ENCODE peak calls at places on chromosomes 12 and 14, in ten cellular contexts. One of them, this sample, is unnamed.

GRCh38 chr14:101147848-101148247 is 244.3 kb upstream of the RTL1 start:
- DNase-seq in brain microvascular endothelial cell: no peak
- DNase-seq in IMR-90: no peak
- DNase-seq in substantia nigra: no peak
- DNase-seq in lower leg skin: no peak
- DNase-seq in choroid plexus epithelial cell: no peak
- DNase-seq in adrenal gland: no peak
- DNase-seq in smooth muscle cell of the brain vasculature: no peak
- DNase-seq in H4: no peak
- DNase-seq in stimulated activated CD4-positive, alpha-beta T cell treated with anti-CD3 and anti-CD28 coated beads, TNF-alpha, amount 100 ng/mL, for 48 hours: no peak
- DNase-seq in this sample: no peak

GRCh38 chr12:55982319-55982936 is 8.6 kb downstream of the RAB5B start:
- DNase-seq in adrenal gland: no peak
- DNase-seq in brain microvascular endothelial cell: no peak
- DNase-seq in substantia nigra: no peak
- DNase-seq in IMR-90: no peak
- DNase-seq in smooth muscle cell of the brain vasculature: no peak
- DNase-seq in choroid plexus epithelial cell: no peak
- DNase-seq in stimulated activated CD4-positive, alpha-beta T cell treated with anti-CD3 and anti-CD28 coated beads, TNF-alpha, amount 100 ng/mL, for 48 hours: no peak
- DNase-seq in lower leg skin: no peak
- DNase-seq in H4: no peak
- DNase-seq in this sample: no peak

GRCh38 chr14:90870950-90871604 is 54.8 kb upstream of the TTC7B start:
- DNase-seq in choroid plexus epithelial cell: no peak
- DNase-seq in adrenal gland: no peak
- DNase-seq in H4: no peak
- DNase-seq in lower leg skin: no peak
- DNase-seq in brain microvascular endothelial cell: no peak
- DNase-seq in stimulated activated CD4-positive, alpha-beta T cell treated with anti-CD3 and anti-CD28 coated beads, TNF-alpha, amount 100 ng/mL, for 48 hours: no peak
- DNase-seq in substantia nigra: no peak
- DNase-seq in smooth muscle cell of the brain vasculature: no peak
- DNase-seq in IMR-90: peak; percentile 6
- DNase-seq in this sample: no peak

GRCh38 chr12:121295746-121296617 is 527 bp downstream of the CAMKK2 start:
- DNase-seq in smooth muscle cell of the brain vasculature: no peak
- DNase-seq in IMR-90: no peak
- DNase-seq in H4: no peak
- DNase-seq in adrenal gland: peak; percentile 47
- DNase-seq in brain microvascular endothelial cell: no peak
- DNase-seq in lower leg skin: no peak
- DNase-seq in stimulated activated CD4-positive, alpha-beta T cell treated with anti-CD3 and anti-CD28 coated beads, TNF-alpha, amount 100 ng/mL, for 48 hours: no peak
- DNase-seq in substantia nigra: no peak
- DNase-seq in choroid plexus epithelial cell: peak; percentile 13
- DNase-seq in this sample: no peak

GRCh38 chr14:52443506-52443905 is 108.8 kb downstream of the TXNDC16 start:
- DNase-seq in lower leg skin: no peak
- DNase-seq in IMR-90: peak; percentile 30
- DNase-seq in smooth muscle cell of the brain vasculature: no peak
- DNase-seq in stimulated activated CD4-positive, alpha-beta T cell treated with anti-CD3 and anti-CD28 coated beads, TNF-alpha, amount 100 ng/mL, for 48 hours: no peak
- DNase-seq in substantia nigra: no peak
- DNase-seq in adrenal gland: no peak
- DNase-seq in brain microvascular endothelial cell: no peak
- DNase-seq in choroid plexus epithelial cell: no peak
- DNase-seq in H4: no peak
- DNase-seq in this sample: no peak

GRCh38 chr12:79186506-79186905 is 321.9 kb downstream of the SYT1 start:
- DNase-seq in brain microvascular endothelial cell: no peak
- DNase-seq in adrenal gland: no peak
- DNase-seq in smooth muscle cell of the brain vasculature: no peak
- DNase-seq in choroid plexus epithelial cell: no peak
- DNase-seq in substantia nigra: no peak
- DNase-seq in stimulated activated CD4-positive, alpha-beta T cell treated with anti-CD3 and anti-CD28 coated beads, TNF-alpha, amount 100 ng/mL, for 48 hours: no peak
- DNase-seq in H4: no peak
- DNase-seq in lower leg skin: no peak
- DNase-seq in IMR-90: no peak
- DNase-seq in this sample: no peak

GRCh38 chr14:103522649-103523582 is at the start of gene CKB:
- DNase-seq in adrenal gland: peak; percentile 76
- DNase-seq in IMR-90: peak; percentile 45
- DNase-seq in choroid plexus epithelial cell: peak; percentile 63
- DNase-seq in substantia nigra: peak; percentile 80
- DNase-seq in H4: no peak
- DNase-seq in stimulated activated CD4-positive, alpha-beta T cell treated with anti-CD3 and anti-CD28 coated beads, TNF-alpha, amount 100 ng/mL, for 48 hours: no peak
- DNase-seq in brain microvascular endothelial cell: peak; percentile 22
- DNase-seq in smooth muscle cell of the brain vasculature: no peak
- DNase-seq in lower leg skin: no peak
- DNase-seq in this sample: peak; percentile 81

GRCh38 chr12:21819236-21819635 is 44.7 kb upstream of the KCNJ8 start:
- DNase-seq in smooth muscle cell of the brain vasculature: no peak
- DNase-seq in lower leg skin: no peak
- DNase-seq in brain microvascular endothelial cell: peak; percentile 56
- DNase-seq in H4: no peak
- DNase-seq in stimulated activated CD4-positive, alpha-beta T cell treated with anti-CD3 and anti-CD28 coated beads, TNF-alpha, amount 100 ng/mL, for 48 hours: no peak
- DNase-seq in substantia nigra: no peak
- DNase-seq in IMR-90: peak; percentile 63
- DNase-seq in adrenal gland: no peak
- DNase-seq in choroid plexus epithelial cell: peak; percentile 75
- DNase-seq in this sample: no peak

GRCh38 chr12:122422769-122423257 is 344 bp upstream of the CLIP1 start:
- DNase-seq in substantia nigra: no peak
- DNase-seq in H4: no peak
- DNase-seq in IMR-90: peak; percentile 54
- DNase-seq in choroid plexus epithelial cell: peak; percentile 50
- DNase-seq in lower leg skin: no peak
- DNase-seq in brain microvascular endothelial cell: no peak
- DNase-seq in smooth muscle cell of the brain vasculature: no peak
- DNase-seq in adrenal gland: peak; percentile 52
- DNase-seq in stimulated activated CD4-positive, alpha-beta T cell treated with anti-CD3 and anti-CD28 coated beads, TNF-alpha, amount 100 ng/mL, for 48 hours: no peak
- DNase-seq in this sample: peak; percentile 41

GRCh38 chr14:105137481-105138020 is 31.0 kb downstream of the JAG2 start:
- DNase-seq in IMR-90: no peak
- DNase-seq in adrenal gland: no peak
- DNase-seq in stimulated activated CD4-positive, alpha-beta T cell treated with anti-CD3 and anti-CD28 coated beads, TNF-alpha, amount 100 ng/mL, for 48 hours: no peak
- DNase-seq in H4: no peak
- DNase-seq in smooth muscle cell of the brain vasculature: no peak
- DNase-seq in lower leg skin: no peak
- DNase-seq in choroid plexus epithelial cell: no peak
- DNase-seq in brain microvascular endothelial cell: no peak
- DNase-seq in substantia nigra: no peak
- DNase-seq in this sample: no peak

GRCh38 chr12:82730832-82731497 is 44.3 kb downstream of the TMTC2 start:
- DNase-seq in H4: peak; percentile 17
- DNase-seq in lower leg skin: no peak
- DNase-seq in stimulated activated CD4-positive, alpha-beta T cell treated with anti-CD3 and anti-CD28 coated beads, TNF-alpha, amount 100 ng/mL, for 48 hours: no peak
- DNase-seq in brain microvascular endothelial cell: no peak
- DNase-seq in IMR-90: peak; percentile 4
- DNase-seq in substantia nigra: no peak
- DNase-seq in choroid plexus epithelial cell: peak; percentile 52
- DNase-seq in adrenal gland: no peak
- DNase-seq in smooth muscle cell of the brain vasculature: no peak
- DNase-seq in this sample: no peak

GRCh38 chr12:28327722-28328121 is 137.5 kb downstream of the CCDC91 start:
- DNase-seq in stimulated activated CD4-positive, alpha-beta T cell treated with anti-CD3 and anti-CD28 coated beads, TNF-alpha, amount 100 ng/mL, for 48 hours: no peak
- DNase-seq in choroid plexus epithelial cell: no peak
- DNase-seq in brain microvascular endothelial cell: no peak
- DNase-seq in lower leg skin: no peak
- DNase-seq in H4: no peak
- DNase-seq in adrenal gland: no peak
- DNase-seq in smooth muscle cell of the brain vasculature: no peak
- DNase-seq in substantia nigra: no peak
- DNase-seq in IMR-90: no peak
- DNase-seq in this sample: no peak

GRCh38 chr12:132488127-132489077 is 1.5 kb upstream of the FBRSL1 start:
- DNase-seq in H4: no peak
- DNase-seq in lower leg skin: peak; percentile 59
- DNase-seq in brain microvascular endothelial cell: no peak
- DNase-seq in choroid plexus epithelial cell: no peak
- DNase-seq in substantia nigra: no peak
- DNase-seq in smooth muscle cell of the brain vasculature: no peak
- DNase-seq in IMR-90: no peak
- DNase-seq in adrenal gland: no peak
- DNase-seq in stimulated activated CD4-positive, alpha-beta T cell treated with anti-CD3 and anti-CD28 coated beads, TNF-alpha, amount 100 ng/mL, for 48 hours: no peak
- DNase-seq in this sample: no peak

GRCh38 chr12:128388461-128388921 is 121.5 kb downstream of the TMEM132C start:
- DNase-seq in stimulated activated CD4-positive, alpha-beta T cell treated with anti-CD3 and anti-CD28 coated beads, TNF-alpha, amount 100 ng/mL, for 48 hours: no peak
- DNase-seq in brain microvascular endothelial cell: no peak
- DNase-seq in adrenal gland: no peak
- DNase-seq in lower leg skin: peak; percentile 23
- DNase-seq in smooth muscle cell of the brain vasculature: no peak
- DNase-seq in IMR-90: no peak
- DNase-seq in H4: no peak
- DNase-seq in choroid plexus epithelial cell: no peak
- DNase-seq in substantia nigra: no peak
- DNase-seq in this sample: no peak

GRCh38 chr14:45140661-45141187 is 5.0 kb downstream of the FANCM start:
- DNase-seq in stimulated activated CD4-positive, alpha-beta T cell treated with anti-CD3 and anti-CD28 coated beads, TNF-alpha, amount 100 ng/mL, for 48 hours: no peak
- DNase-seq in substantia nigra: no peak
- DNase-seq in lower leg skin: no peak
- DNase-seq in H4: no peak
- DNase-seq in IMR-90: no peak
- DNase-seq in brain microvascular endothelial cell: no peak
- DNase-seq in smooth muscle cell of the brain vasculature: no peak
- DNase-seq in adrenal gland: no peak
- DNase-seq in choroid plexus epithelial cell: no peak
- DNase-seq in this sample: no peak

GRCh38 chr12:64187370-64187769 is 34.7 kb downstream of the KICS2 start:
- DNase-seq in smooth muscle cell of the brain vasculature: no peak
- DNase-seq in lower leg skin: no peak
- DNase-seq in IMR-90: peak; percentile 74
- DNase-seq in brain microvascular endothelial cell: peak; percentile 57
- DNase-seq in stimulated activated CD4-positive, alpha-beta T cell treated with anti-CD3 and anti-CD28 coated beads, TNF-alpha, amount 100 ng/mL, for 48 hours: no peak
- DNase-seq in H4: peak; percentile 59
- DNase-seq in substantia nigra: no peak
- DNase-seq in choroid plexus epithelial cell: peak; percentile 84
- DNase-seq in adrenal gland: no peak
- DNase-seq in this sample: no peak

GRCh38 chr12:108578264-108578663 is 15.9 kb downstream of the ISCU start:
- DNase-seq in substantia nigra: no peak
- DNase-seq in H4: no peak
- DNase-seq in choroid plexus epithelial cell: no peak
- DNase-seq in IMR-90: no peak
- DNase-seq in brain microvascular endothelial cell: no peak
- DNase-seq in stimulated activated CD4-positive, alpha-beta T cell treated with anti-CD3 and anti-CD28 coated beads, TNF-alpha, amount 100 ng/mL, for 48 hours: no peak
- DNase-seq in smooth muscle cell of the brain vasculature: no peak
- DNase-seq in lower leg skin: no peak
- DNase-seq in adrenal gland: no peak
- DNase-seq in this sample: no peak

GRCh38 chr12:114425031-114425626 is 19.2 kb upstream of the TBX5 start:
- DNase-seq in stimulated activated CD4-positive, alpha-beta T cell treated with anti-CD3 and anti-CD28 coated beads, TNF-alpha, amount 100 ng/mL, for 48 hours: no peak
- DNase-seq in lower leg skin: no peak
- DNase-seq in IMR-90: peak; percentile 83
- DNase-seq in choroid plexus epithelial cell: no peak
- DNase-seq in adrenal gland: no peak
- DNase-seq in H4: peak; percentile 18
- DNase-seq in smooth muscle cell of the brain vasculature: no peak
- DNase-seq in brain microvascular endothelial cell: no peak
- DNase-seq in substantia nigra: no peak
- DNase-seq in this sample: no peak

GRCh38 chr14:56294125-56294524 is 175.9 kb downstream of the PELI2 start:
- DNase-seq in H4: peak; percentile 37
- DNase-seq in smooth muscle cell of the brain vasculature: no peak
- DNase-seq in adrenal gland: no peak
- DNase-seq in IMR-90: no peak
- DNase-seq in lower leg skin: no peak
- DNase-seq in stimulated activated CD4-positive, alpha-beta T cell treated with anti-CD3 and anti-CD28 coated beads, TNF-alpha, amount 100 ng/mL, for 48 hours: no peak
- DNase-seq in choroid plexus epithelial cell: no peak
- DNase-seq in substantia nigra: no peak
- DNase-seq in brain microvascular endothelial cell: no peak
- DNase-seq in this sample: no peak

GRCh38 chr14:56339855-56340701 is 221.9 kb downstream of the PELI2 start:
- DNase-seq in substantia nigra: peak; percentile 68
- DNase-seq in brain microvascular endothelial cell: peak; percentile 90
- DNase-seq in stimulated activated CD4-positive, alpha-beta T cell treated with anti-CD3 and anti-CD28 coated beads, TNF-alpha, amount 100 ng/mL, for 48 hours: peak; percentile 26
- DNase-seq in H4: peak; percentile 97
- DNase-seq in adrenal gland: peak; percentile 85
- DNase-seq in IMR-90: peak; percentile 98
- DNase-seq in choroid plexus epithelial cell: peak; percentile 97
- DNase-seq in lower leg skin: peak; percentile 75
- DNase-seq in smooth muscle cell of the brain vasculature: peak; percentile 57
- DNase-seq in this sample: peak; percentile 62

GRCh38 chr14:38882533-38882932 is 220.5 kb downstream of the SEC23A start:
- DNase-seq in choroid plexus epithelial cell: no peak
- DNase-seq in brain microvascular endothelial cell: no peak
- DNase-seq in adrenal gland: no peak
- DNase-seq in IMR-90: peak; percentile 11
- DNase-seq in substantia nigra: no peak
- DNase-seq in lower leg skin: no peak
- DNase-seq in stimulated activated CD4-positive, alpha-beta T cell treated with anti-CD3 and anti-CD28 coated beads, TNF-alpha, amount 100 ng/mL, for 48 hours: no peak
- DNase-seq in H4: peak; percentile 63
- DNase-seq in smooth muscle cell of the brain vasculature: no peak
- DNase-seq in this sample: no peak

GRCh38 chr14:76191297-76191696 is 39.6 kb downstream of the GPATCH2L start:
- DNase-seq in choroid plexus epithelial cell: no peak
- DNase-seq in H4: no peak
- DNase-seq in IMR-90: no peak
- DNase-seq in adrenal gland: peak; percentile 27
- DNase-seq in lower leg skin: peak; percentile 27
- DNase-seq in smooth muscle cell of the brain vasculature: no peak
- DNase-seq in stimulated activated CD4-positive, alpha-beta T cell treated with anti-CD3 and anti-CD28 coated beads, TNF-alpha, amount 100 ng/mL, for 48 hours: no peak
- DNase-seq in brain microvascular endothelial cell: no peak
- DNase-seq in substantia nigra: peak; percentile 13
- DNase-seq in this sample: no peak

GRCh38 chr14:96165493-96166474 is 38.9 kb upstream of the BDKRB2 start:
- DNase-seq in stimulated activated CD4-positive, alpha-beta T cell treated with anti-CD3 and anti-CD28 coated beads, TNF-alpha, amount 100 ng/mL, for 48 hours: no peak
- DNase-seq in smooth muscle cell of the brain vasculature: no peak
- DNase-seq in H4: peak; percentile 40
- DNase-seq in adrenal gland: no peak
- DNase-seq in substantia nigra: no peak
- DNase-seq in lower leg skin: no peak
- DNase-seq in choroid plexus epithelial cell: no peak
- DNase-seq in IMR-90: no peak
- DNase-seq in brain microvascular endothelial cell: no peak
- DNase-seq in this sample: no peak

GRCh38 chr14:100103261-100104005 is 38.2 kb downstream of the EVL start:
- DNase-seq in adrenal gland: peak; percentile 37
- DNase-seq in brain microvascular endothelial cell: no peak
- DNase-seq in choroid plexus epithelial cell: peak; percentile 57
- DNase-seq in H4: no peak
- DNase-seq in stimulated activated CD4-positive, alpha-beta T cell treated with anti-CD3 and anti-CD28 coated beads, TNF-alpha, amount 100 ng/mL, for 48 hours: no peak
- DNase-seq in smooth muscle cell of the brain vasculature: peak; percentile 44
- DNase-seq in IMR-90: peak; percentile 13
- DNase-seq in substantia nigra: no peak
- DNase-seq in lower leg skin: no peak
- DNase-seq in this sample: no peak

GRCh38 chr12:98733667-98734350 is 88.7 kb downstream of the APAF1 start:
- DNase-seq in H4: no peak
- DNase-seq in adrenal gland: no peak
- DNase-seq in brain microvascular endothelial cell: no peak
- DNase-seq in stimulated activated CD4-positive, alpha-beta T cell treated with anti-CD3 and anti-CD28 coated beads, TNF-alpha, amount 100 ng/mL, for 48 hours: no peak
- DNase-seq in IMR-90: peak; percentile 44
- DNase-seq in substantia nigra: no peak
- DNase-seq in choroid plexus epithelial cell: peak; percentile 31
- DNase-seq in lower leg skin: no peak
- DNase-seq in smooth muscle cell of the brain vasculature: no peak
- DNase-seq in this sample: no peak

GRCh38 chr12:16150290-16150689 is 127.2 kb downstream of the SLC15A5 start:
- DNase-seq in choroid plexus epithelial cell: no peak
- DNase-seq in brain microvascular endothelial cell: no peak
- DNase-seq in smooth muscle cell of the brain vasculature: no peak
- DNase-seq in stimulated activated CD4-positive, alpha-beta T cell treated with anti-CD3 and anti-CD28 coated beads, TNF-alpha, amount 100 ng/mL, for 48 hours: no peak
- DNase-seq in lower leg skin: no peak
- DNase-seq in IMR-90: no peak
- DNase-seq in substantia nigra: no peak
- DNase-seq in H4: no peak
- DNase-seq in adrenal gland: no peak
- DNase-seq in this sample: no peak

GRCh38 chr12:45727301-45727993 is 2.1 kb upstream of the ARID2 start:
- DNase-seq in brain microvascular endothelial cell: peak; percentile 94
- DNase-seq in substantia nigra: peak; percentile 95
- DNase-seq in lower leg skin: peak; percentile 92
- DNase-seq in adrenal gland: peak; percentile 96
- DNase-seq in stimulated activated CD4-positive, alpha-beta T cell treated with anti-CD3 and anti-CD28 coated beads, TNF-alpha, amount 100 ng/mL, for 48 hours: peak; percentile 83
- DNase-seq in smooth muscle cell of the brain vasculature: peak; percentile 94
- DNase-seq in H4: peak; percentile 94
- DNase-seq in IMR-90: peak; percentile 98
- DNase-seq in choroid plexus epithelial cell: peak; percentile 99
- DNase-seq in this sample: peak; percentile 95

GRCh38 chr14:102775855-102776760 is 1.1 kb upstream of the TRAF3 start:
- DNase-seq in choroid plexus epithelial cell: peak; percentile 81
- DNase-seq in stimulated activated CD4-positive, alpha-beta T cell treated with anti-CD3 and anti-CD28 coated beads, TNF-alpha, amount 100 ng/mL, for 48 hours: no peak
- DNase-seq in brain microvascular endothelial cell: peak; percentile 76
- DNase-seq in IMR-90: peak; percentile 80
- DNase-seq in substantia nigra: no peak
- DNase-seq in lower leg skin: no peak
- DNase-seq in adrenal gland: peak; percentile 45
- DNase-seq in smooth muscle cell of the brain vasculature: no peak
- DNase-seq in H4: no peak
- DNase-seq in this sample: no peak

This sample was measured in NCI-H774.